ENCODE peak calls at places on chromosomes 2 and 18, in ten cellular contexts. L is OCI-LY7, Z is ovary, H is right cardiac atrium, R is fibroblast of lung, T is psoas muscle, B is mesenchymal stem cell, P is cardiac muscle cell, F is neural progenitor cell, J is GM23248. D is an unnamed sample.
A peak's percentile ranks its signal among the peaks of the same experiment; 100 is the strongest.

GRCh38 chr2:181900007-181900651 is 8.6 kb downstream of the ITPRID2 start:
- DNase-seq in F (no peak), P (no peak), R (no peak), B (no peak), J (no peak), T (no peak), Z (no peak), L (no peak), H (no peak), D (no peak)

GRCh38 chr2:140698736-140699135 is 1432.1 kb downstream of the LRP1B start:
- DNase-seq in F (no peak), H (no peak), J (no peak), P (no peak), T (no peak), Z (no peak), R (no peak), B (no peak), L (no peak), D (no peak)

GRCh38 chr18:44715245-44715644 is 34.6 kb downstream of the SETBP1 start:
- DNase-seq in R (peak; percentile 85), F (peak; percentile 61), L (no peak), B (peak; percentile 60), Z (no peak), J (peak; percentile 92), T (peak; percentile 80), P (no peak), H (no peak), D (no peak)

GRCh38 chr2:163775304-163775703 is 39.5 kb upstream of the FIGN start:
- DNase-seq in L (no peak), R (peak; percentile 80), B (peak; percentile 15), P (no peak), T (no peak), H (no peak), Z (no peak), F (no peak), J (peak; percentile 66), D (no peak)

GRCh38 chr2:238947920-238948710 is 100.2 kb downstream of the TWIST2 start:
- DNase-seq in B (peak; percentile 88), L (no peak), R (peak; percentile 97), Z (peak; percentile 55), P (no peak), T (no peak), J (peak; percentile 97), H (peak; percentile 89), F (no peak), D (peak; percentile 97)

GRCh38 chr2:233011268-233012190 is 1.5 kb downstream of the NGEF start:
- DNase-seq in J (no peak), H (no peak), Z (no peak), F (no peak), P (no peak), L (peak; percentile 14), B (no peak), T (no peak), R (no peak), D (no peak)

GRCh38 chr2:32249731-32250236 is 14.9 kb downstream of the NLRC4 start:
- DNase-seq in B (no peak), F (no peak), J (no peak), T (no peak), H (no peak), R (no peak), P (no peak), Z (no peak), L (no peak), D (no peak)

GRCh38 chr18:8354304-8354703 is 254.9 kb upstream of the RAB12 start:
- DNase-seq in P (no peak), T (no peak), H (no peak), L (no peak), B (no peak), Z (no peak), F (no peak), J (no peak), R (no peak), D (no peak)

GRCh38 chr2:85327757-85328617 is at the start of gene TGOLN2:
- DNase-seq in J (peak; percentile 98), Z (peak; percentile 95), T (peak; percentile 97), L (peak; percentile 96), F (peak; percentile 97), P (peak; percentile 96), H (peak; percentile 98), R (peak; percentile 86), B (peak; percentile 93), D (peak; percentile 85)

GRCh38 chr2:69013837-69014796 is 1.1 kb downstream of the ANTXR1 start:
- DNase-seq in Z (peak; percentile 48), T (no peak), F (peak; percentile 25), L (no peak), B (peak; percentile 58), J (peak; percentile 75), P (peak; percentile 35), H (no peak), R (peak; percentile 57), D (peak; percentile 54)

GRCh38 chr2:84931384-84931821 is 25.9 kb downstream of the TMSB10 start:
- DNase-seq in F (peak; percentile 25), H (no peak), L (no peak), B (no peak), Z (no peak), T (no peak), R (no peak), J (no peak), P (no peak), D (no peak)

GRCh38 chr18:6997802-6998201 is 119.8 kb downstream of the LAMA1 start:
- DNase-seq in R (no peak), L (no peak), F (no peak), J (peak; percentile 44), Z (no peak), B (no peak), H (no peak), P (no peak), T (no peak), D (no peak)

GRCh38 chr2:174634130-174635014 is 36.8 kb upstream of the WIPF1 start:
- DNase-seq in R (no peak), H (peak; percentile 61), F (no peak), L (peak; percentile 78), P (no peak), J (peak; percentile 58), B (peak; percentile 24), Z (no peak), T (no peak), D (peak; percentile 12)

GRCh38 chr2:207166349-207167128 is 791 bp upstream of the KLF7 start:
- DNase-seq in B (peak; percentile 84), F (peak; percentile 92), P (peak; percentile 87), Z (peak; percentile 85), R (peak; percentile 81), T (peak; percentile 89), J (peak; percentile 91), H (peak; percentile 93), L (no peak), D (peak; percentile 81)

GRCh38 chr18:26415041-26415440 is 133.3 kb downstream of the KCTD1 start:
- DNase-seq in F (no peak), B (no peak), Z (no peak), L (no peak), T (no peak), J (peak; percentile 6), P (no peak), R (peak; percentile 29), H (no peak), D (no peak)

DNA sequence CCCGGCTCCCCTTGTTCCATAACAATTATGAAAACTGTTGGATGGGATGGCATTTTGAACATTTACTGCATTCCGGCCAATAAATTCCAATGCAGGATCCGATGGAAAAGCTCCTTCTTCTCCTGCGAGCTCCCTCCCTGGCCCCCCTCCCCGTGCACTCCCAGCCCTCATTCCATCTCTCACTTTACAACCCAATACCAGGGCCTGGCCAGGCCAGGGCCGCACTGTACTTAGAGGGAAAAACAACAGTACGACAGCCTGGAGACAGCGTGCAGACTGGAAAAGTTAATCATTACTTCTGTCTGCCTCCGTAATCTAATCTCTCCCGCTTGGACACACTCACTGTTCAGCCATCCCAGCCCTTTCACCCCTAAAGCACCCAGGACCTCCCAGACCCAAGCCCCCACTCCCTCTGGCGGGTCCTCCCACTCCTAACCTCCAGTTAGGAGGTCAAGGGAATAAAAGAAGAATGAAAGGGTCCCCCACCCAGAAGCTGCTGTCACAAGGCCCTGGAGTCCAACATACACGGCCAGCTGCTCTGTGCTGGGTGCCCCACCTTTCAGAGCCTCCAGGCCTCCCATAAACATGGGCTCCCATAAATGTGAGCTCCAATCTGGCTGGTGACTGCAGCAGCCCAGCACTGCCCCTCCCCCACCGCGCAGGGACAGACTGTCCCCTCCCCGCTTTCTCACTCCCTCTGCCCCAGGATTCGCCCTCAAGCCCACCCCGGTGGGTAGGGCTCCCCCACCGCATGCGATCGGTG is 20.6 kb downstream of the SMAD7 start:
- DNase-seq in J (peak; percentile 82), H (peak; percentile 83), B (peak; percentile 95), T (no peak), F (peak; percentile 53), R (peak; percentile 92), P (peak; percentile 68), L (no peak), Z (peak; percentile 62), D (peak; percentile 81)
- H3K4me1 ChIP-seq in J (peaks cover 80% of the 10 kb centered on the region), H (peaks cover 77% of the 10 kb centered on the region), B (peaks cover 63% of the 10 kb centered on the region), T (peaks cover 87% of the 10 kb centered on the region), F (peaks cover 24% of the 10 kb centered on the region), R (peaks cover 66% of the 10 kb centered on the region), P (peaks cover 90% of the 10 kb centered on the region), L (peaks cover 96% of the 10 kb centered on the region), Z (peaks cover 58% of the 10 kb centered on the region), D (peaks cover 73% of the 10 kb centered on the region)

GRCh38 chr2:205692095-205692494 is 9.8 kb downstream of the NRP2 start:
- DNase-seq in T (no peak), J (peak; percentile 47), P (no peak), Z (no peak), L (no peak), H (no peak), R (peak; percentile 81), B (peak; percentile 69), F (no peak), D (peak; percentile 57)
- H3K4me1 ChIP-seq in T (no peaks in the 10 kb centered on the region), J (peaks cover 22% of the 10 kb centered on the region), P (peaks cover 8% of the 10 kb centered on the region), Z (peaks cover 31% of the 10 kb centered on the region), L (no peaks in the 10 kb centered on the region), H (peaks cover 3% of the 10 kb centered on the region), R (no peaks in the 10 kb centered on the region), B (peaks cover 23% of the 10 kb centered on the region), F (peaks cover 31% of the 10 kb centered on the region), D (peaks cover 34% of the 10 kb centered on the region)

DNA sequence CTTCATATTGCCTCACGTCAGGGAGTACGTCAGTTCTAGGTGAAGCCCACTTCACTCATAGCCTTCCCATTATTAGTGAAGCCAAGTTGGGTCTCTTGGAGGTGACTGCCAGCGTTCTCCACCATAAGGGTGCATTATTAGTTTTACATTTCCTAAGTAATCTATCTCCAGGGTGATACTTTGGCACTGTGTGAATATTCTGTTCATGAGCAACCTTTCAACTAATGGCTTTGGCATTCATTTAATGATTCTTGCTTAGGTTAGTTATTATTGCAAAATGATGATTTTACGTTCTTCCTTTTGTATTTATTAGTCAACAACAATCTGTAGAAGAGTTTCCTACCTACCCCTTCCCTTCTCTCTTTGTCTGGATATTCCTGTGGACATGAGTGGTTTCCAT is 97.5 kb downstream of the MAP4K4 start:
- DNase-seq in H (no peak), T (no peak), P (no peak), F (no peak), J (peak; percentile 63), Z (no peak), B (no peak), R (no peak), L (no peak), D (no peak)
- H3K4me1 ChIP-seq in H (peaks cover 8% of the 10 kb centered on the region), T (peaks cover 21% of the 10 kb centered on the region), P (peaks cover 17% of the 10 kb centered on the region), F (peaks cover 24% of the 10 kb centered on the region), J (peaks cover 48% of the 10 kb centered on the region), Z (peaks cover 20% of the 10 kb centered on the region), B (no peaks in the 10 kb centered on the region), R (peaks cover 5% of the 10 kb centered on the region), L (no peaks in the 10 kb centered on the region), D (peaks cover 7% of the 10 kb centered on the region)

DNA sequence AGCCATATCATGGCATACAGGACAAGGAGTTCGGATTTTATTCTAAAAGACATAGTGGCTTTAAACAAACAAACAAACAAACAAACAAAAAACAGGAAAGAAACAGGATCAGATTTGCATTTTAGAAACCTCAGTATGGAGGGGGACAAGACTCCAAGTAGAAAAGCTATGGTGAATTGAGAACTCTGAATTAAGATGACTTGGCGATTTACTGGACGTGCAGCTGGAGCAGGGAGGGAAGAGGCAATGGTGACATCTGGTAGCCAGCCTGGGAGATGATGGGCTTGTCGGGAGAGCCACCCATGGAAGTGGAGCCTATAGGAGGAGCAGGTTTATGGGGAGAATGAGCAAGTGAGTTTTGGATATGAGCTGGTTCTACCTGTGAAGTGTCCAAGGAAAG is 13.2 kb downstream of the CPLX4 start:
- DNase-seq in F (no peak), P (no peak), H (no peak), B (no peak), Z (no peak), L (no peak), J (no peak), R (no peak), T (no peak), D (no peak)
- H3K4me1 ChIP-seq in F (peaks cover 21% of the 10 kb centered on the region), P (no peaks in the 10 kb centered on the region), H (no peaks in the 10 kb centered on the region), B (peaks cover 6% of the 10 kb centered on the region), Z (no peaks in the 10 kb centered on the region), L (no peaks in the 10 kb centered on the region), J (no peaks in the 10 kb centered on the region), R (peaks cover 2% of the 10 kb centered on the region), T (peaks cover 3% of the 10 kb centered on the region), D (peaks cover 2% of the 10 kb centered on the region)